ENCODE peak calls at places on chromosomes 6 and 20, in ten cellular contexts. C, D, S, O, R, T, M, J, Z and K are unnamed samples.

GRCh38 chr20:56630086-56630493 is 984 bp downstream of the TFAP2C start:
- DNase-seq in C (no peak), D (no peak), S (no peak), O (peak; percentile 56), R (no peak), T (peak; percentile 81), M (no peak), J (no peak), Z (peak; percentile 79), K (no peak)

GRCh38 chr6:54698974-54699373 is 147.6 kb upstream of the FAM83B start:
- DNase-seq in C (no peak), D (no peak), S (no peak), O (no peak), R (no peak), T (no peak), M (no peak), J (no peak), Z (no peak), K (peak; percentile 35)

GRCh38 chr20:46689754-46690085 is 476 bp upstream of the TP53RK start:
- DNase-seq in C (no peak), D (no peak), S (no peak), O (no peak), R (no peak), T (no peak), M (no peak), J (no peak), Z (no peak), K (no peak)

GRCh38 chr6:53773044-53773696 is 21.6 kb upstream of the LRRC1 start:
- DNase-seq in C (no peak), D (no peak), S (no peak), O (no peak), R (no peak), T (no peak), M (no peak), J (no peak), Z (no peak), K (no peak)

GRCh38 chr6:100592929-100593328 is 128.2 kb upstream of the SIM1 start:
- DNase-seq in C (no peak), D (peak; percentile 92), S (no peak), O (no peak), R (no peak), T (no peak), M (no peak), J (no peak), Z (no peak), K (no peak)

GRCh38 chr20:64153861-64154589 is 10.2 kb upstream of the MYT1 start:
- DNase-seq in C (no peak), D (no peak), S (no peak), O (no peak), R (no peak), T (no peak), M (no peak), J (no peak), Z (no peak), K (no peak)

GRCh38 chr6:157427969-157428368 is 47.0 kb downstream of the ZDHHC14 start:
- DNase-seq in C (no peak), D (no peak), S (no peak), O (no peak), R (no peak), T (no peak), M (no peak), J (no peak), Z (no peak), K (no peak)

GRCh38 chr6:152585236-152585635 is 51.9 kb downstream of the SYNE1 start:
- DNase-seq in C (no peak), D (no peak), S (no peak), O (no peak), R (no peak), T (no peak), M (no peak), J (no peak), Z (no peak), K (no peak)

GRCh38 chr6:147204843-147205311 is 660 bp downstream of the STXBP5 start:
- DNase-seq in C (no peak), D (peak; percentile 51), S (no peak), O (no peak), R (no peak), T (no peak), M (no peak), J (no peak), Z (no peak), K (no peak)

GRCh38 chr6:129842881-129843409 is 18.2 kb downstream of the TMEM244 start:
- DNase-seq in C (no peak), D (no peak), S (no peak), O (no peak), R (no peak), T (no peak), M (no peak), J (no peak), Z (no peak), K (no peak)

GRCh38 chr6:37988696-37989095 is 169.2 kb downstream of the ZFAND3 start:
- DNase-seq in C (no peak), D (no peak), S (no peak), O (no peak), R (no peak), T (no peak), M (no peak), J (no peak), Z (no peak), K (no peak)

GRCh38 chr6:56292505-56293181 is 45.3 kb upstream of the COL21A1 start:
- DNase-seq in C (no peak), D (peak; percentile 56), S (no peak), O (peak; percentile 39), R (peak; percentile 8), T (peak; percentile 69), M (peak; percentile 41), J (no peak), Z (peak; percentile 41), K (peak; percentile 7)

GRCh38 chr6:158868122-158868480 is 48.9 kb upstream of the EZR start:
- DNase-seq in C (no peak), D (no peak), S (no peak), O (peak; percentile 45), R (no peak), T (no peak), M (no peak), J (peak; percentile 62), Z (no peak), K (no peak)

GRCh38 chr6:140153703-140154102 is 779.3 kb upstream of the CITED2 start:
- DNase-seq in C (no peak), D (no peak), S (no peak), O (peak; percentile 62), R (no peak), T (peak; percentile 54), M (no peak), J (no peak), Z (no peak), K (no peak)

GRCh38 chr6:12548526-12548925 is 168.0 kb upstream of the PHACTR1 start:
- DNase-seq in C (no peak), D (no peak), S (no peak), O (no peak), R (no peak), T (peak; percentile 65), M (no peak), J (no peak), Z (peak; percentile 58), K (no peak)

GRCh38 chr6:122736166-122736565 is 43.4 kb upstream of the FABP7 start:
- DNase-seq in C (no peak), D (peak; percentile 39), S (no peak), O (no peak), R (no peak), T (no peak), M (no peak), J (no peak), Z (no peak), K (no peak)

GRCh38 chr6:129671442-129672344 is 38.3 kb downstream of the ARHGAP18 start:
- DNase-seq in C (peak; percentile 28), D (no peak), S (peak; percentile 85), O (peak; percentile 95), R (no peak), T (no peak), M (no peak), J (peak; percentile 85), Z (no peak), K (no peak)

GRCh38 chr20:50844430-50845100 is 49.7 kb downstream of the BCAS4 start:
- DNase-seq in C (peak; percentile 30), D (no peak), S (no peak), O (no peak), R (no peak), T (peak; percentile 76), M (peak; percentile 49), J (peak; percentile 95), Z (no peak), K (no peak)

GRCh38 chr6:166849762-166850181 is 106.6 kb downstream of the RNASET2 start:
- DNase-seq in C (no peak), D (no peak), S (no peak), O (no peak), R (no peak), T (no peak), M (no peak), J (no peak), Z (no peak), K (no peak)

GRCh38 chr6:168961257-168961656 is 292.4 kb downstream of the THBS2 start:
- DNase-seq in C (no peak), D (no peak), S (no peak), O (no peak), R (no peak), T (no peak), M (no peak), J (no peak), Z (no peak), K (no peak)

GRCh38 chr6:41519748-41520699 is 26.2 kb upstream of the FOXP4 start:
- DNase-seq in C (no peak), D (no peak), S (no peak), O (no peak), R (no peak), T (no peak), M (no peak), J (no peak), Z (no peak), K (no peak)

GRCh38 chr20:44495257-44495656 is 19.6 kb downstream of the TTPAL start:
- DNase-seq in C (no peak), D (no peak), S (no peak), O (peak; percentile 39), R (no peak), T (peak; percentile 51), M (no peak), J (no peak), Z (peak; percentile 47), K (no peak)

GRCh38 chr6:148238713-148239112 is 103.9 kb upstream of the SASH1 start:
- DNase-seq in C (no peak), D (no peak), S (no peak), O (no peak), R (no peak), T (no peak), M (no peak), J (no peak), Z (no peak), K (no peak)

GRCh38 chr6:82988904-82989303 is 76.7 kb downstream of the UBE3D start:
- DNase-seq in C (no peak), D (no peak), S (no peak), O (no peak), R (no peak), T (no peak), M (no peak), J (no peak), Z (no peak), K (no peak)

GRCh38 chr6:25485820-25486559 is 166.0 kb upstream of the SCGN start:
- DNase-seq in C (no peak), D (peak; percentile 84), S (no peak), O (no peak), R (peak; percentile 84), T (no peak), M (no peak), J (no peak), Z (no peak), K (no peak)

GRCh38 chr20:38450412-38450975 is 15.4 kb upstream of the SNHG17 start:
- DNase-seq in C (no peak), D (no peak), S (peak; percentile 38), O (no peak), R (no peak), T (peak; percentile 56), M (no peak), J (no peak), Z (no peak), K (no peak)

GRCh38 chr6:4635666-4636065 is 140.5 kb upstream of the CDYL start:
- DNase-seq in C (no peak), D (no peak), S (no peak), O (no peak), R (no peak), T (no peak), M (no peak), J (no peak), Z (no peak), K (no peak)

GRCh38 chr6:1068068-1068467 is 243.8 kb upstream of the FOXQ1 start:
- DNase-seq in C (no peak), D (no peak), S (no peak), O (no peak), R (no peak), T (no peak), M (no peak), J (no peak), Z (no peak), K (no peak)